ENCODE peak calls at places on chromosomes 4 and X, in eight cellular contexts. One of them, this sample, is unnamed.

GRCh38 chr4:48913346-48913745 is 6.8 kb upstream of the OCIAD2 start:
- DNase-seq in hepatocyte: no peak
- DNase-seq in uterus: peak; percentile 80
- DNase-seq in IMR-90: peak; percentile 92
- DNase-seq in heart right ventricle: no peak
- DNase-seq in Karpas-422: peak; percentile 39
- DNase-seq in WERI-Rb-1: no peak
- DNase-seq in cardiac fibroblast: peak; percentile 91
- DNase-seq in this sample: peak; percentile 66

GRCh38 chrX:154059231-154059630 is 38.3 kb downstream of the MECP2 start:
- DNase-seq in hepatocyte: no peak
- DNase-seq in uterus: no peak
- DNase-seq in IMR-90: no peak
- DNase-seq in heart right ventricle: no peak
- DNase-seq in Karpas-422: no peak
- DNase-seq in WERI-Rb-1: no peak
- DNase-seq in cardiac fibroblast: no peak
- DNase-seq in this sample: no peak

GRCh38 chrX:48465336-48465933 is 4.6 kb downstream of the SLC38A5 start:
- DNase-seq in hepatocyte: no peak
- DNase-seq in uterus: no peak
- DNase-seq in IMR-90: peak; percentile 96
- DNase-seq in heart right ventricle: no peak
- DNase-seq in Karpas-422: peak; percentile 29
- DNase-seq in WERI-Rb-1: no peak
- DNase-seq in cardiac fibroblast: peak; percentile 90
- DNase-seq in this sample: no peak

GRCh38 chrX:118495061-118495921 is at the start of gene DOCK11:
- DNase-seq in hepatocyte: peak; percentile 80
- DNase-seq in uterus: peak; percentile 82
- DNase-seq in IMR-90: peak; percentile 76
- DNase-seq in heart right ventricle: peak; percentile 77
- DNase-seq in Karpas-422: peak; percentile 91
- DNase-seq in WERI-Rb-1: peak; percentile 52
- DNase-seq in cardiac fibroblast: peak; percentile 71
- DNase-seq in this sample: peak; percentile 54

GRCh38 chr4:107977482-107977881 is 12.2 kb upstream of the HADH start:
- DNase-seq in hepatocyte: no peak
- DNase-seq in uterus: no peak
- DNase-seq in IMR-90: no peak
- DNase-seq in heart right ventricle: no peak
- DNase-seq in Karpas-422: no peak
- DNase-seq in WERI-Rb-1: no peak
- DNase-seq in cardiac fibroblast: no peak
- DNase-seq in this sample: no peak

GRCh38 chrX:153411255-153411987 is at the start of gene ZFP92:
- DNase-seq in hepatocyte: peak; percentile 27
- DNase-seq in uterus: no peak
- DNase-seq in IMR-90: no peak
- DNase-seq in heart right ventricle: peak; percentile 58
- DNase-seq in Karpas-422: no peak
- DNase-seq in WERI-Rb-1: no peak
- DNase-seq in cardiac fibroblast: no peak
- DNase-seq in this sample: peak; percentile 51

GRCh38 chr4:158255727-158256324 is 45.5 kb downstream of the TMEM144 start:
- DNase-seq in hepatocyte: peak; percentile 64
- DNase-seq in uterus: no peak
- DNase-seq in IMR-90: peak; percentile 70
- DNase-seq in heart right ventricle: no peak
- DNase-seq in Karpas-422: peak; percentile 81
- DNase-seq in WERI-Rb-1: no peak
- DNase-seq in cardiac fibroblast: peak; percentile 74
- DNase-seq in this sample: no peak

GRCh38 chr4:19266566-19266965 is 985.1 kb upstream of the SLIT2 start:
- DNase-seq in hepatocyte: no peak
- DNase-seq in uterus: no peak
- DNase-seq in IMR-90: no peak
- DNase-seq in heart right ventricle: no peak
- DNase-seq in Karpas-422: no peak
- DNase-seq in WERI-Rb-1: no peak
- DNase-seq in cardiac fibroblast: no peak
- DNase-seq in this sample: no peak

GRCh38 chrX:155028749-155029360 is 2.2 kb downstream of the FUNDC2 start:
- DNase-seq in hepatocyte: peak; percentile 8
- DNase-seq in uterus: no peak
- DNase-seq in IMR-90: peak; percentile 39
- DNase-seq in heart right ventricle: no peak
- DNase-seq in Karpas-422: no peak
- DNase-seq in WERI-Rb-1: no peak
- DNase-seq in cardiac fibroblast: peak; percentile 54
- DNase-seq in this sample: no peak

DNA sequence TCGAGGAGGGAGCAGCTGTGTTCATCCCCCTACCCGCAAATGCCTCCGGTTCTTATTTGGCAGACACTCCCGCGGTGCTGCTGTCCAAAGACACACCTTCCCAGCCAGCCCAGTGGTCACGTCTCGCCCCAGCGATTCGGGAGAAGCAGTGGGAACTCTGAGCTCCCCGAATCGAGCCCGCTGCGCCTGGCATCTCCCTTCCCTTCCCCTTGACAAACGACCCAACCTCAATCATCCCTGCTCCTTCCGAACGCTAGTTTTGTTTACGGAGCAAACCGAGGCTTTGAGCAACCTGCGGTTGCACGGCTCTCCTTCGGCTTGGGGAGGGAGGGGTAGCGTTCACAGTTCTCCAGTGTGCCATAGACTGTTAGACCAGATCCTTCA is 299 bp upstream of the FRMPD4 start:
- DNase-seq in hepatocyte: no peak
- DNase-seq in uterus: no peak
- DNase-seq in IMR-90: no peak
- DNase-seq in heart right ventricle: no peak
- DNase-seq in Karpas-422: no peak
- DNase-seq in WERI-Rb-1: no peak
- DNase-seq in cardiac fibroblast: peak; percentile 27
- DNase-seq in this sample: no peak
- H3K4me3 ChIP-seq in hepatocyte: no peak overlapping the region
- H3K4me3 ChIP-seq in uterus: no peak overlapping the region
- H3K4me3 ChIP-seq in IMR-90: peak overlapping the region; percentile 61
- H3K4me3 ChIP-seq in heart right ventricle: peak overlapping the region; percentile 34
- H3K4me3 ChIP-seq in Karpas-422: no peak overlapping the region
- H3K4me3 ChIP-seq in WERI-Rb-1: no peak overlapping the region
- H3K4me3 ChIP-seq in cardiac fibroblast: peak overlapping the region; percentile 60
- H3K4me3 ChIP-seq in this sample: peak overlapping the region; percentile 60

GRCh38 chrX:21756785-21757529 is 959 bp downstream of the SMPX start:
- DNase-seq in hepatocyte: no peak
- DNase-seq in uterus: no peak
- DNase-seq in IMR-90: no peak
- DNase-seq in heart right ventricle: no peak
- DNase-seq in Karpas-422: no peak
- DNase-seq in WERI-Rb-1: no peak
- DNase-seq in cardiac fibroblast: peak; percentile 23
- DNase-seq in this sample: no peak
- H3K4me3 ChIP-seq in hepatocyte: no peak overlapping the region
- H3K4me3 ChIP-seq in uterus: no peak overlapping the region
- H3K4me3 ChIP-seq in IMR-90: no peak overlapping the region
- H3K4me3 ChIP-seq in heart right ventricle: peak overlapping the region; percentile 45
- H3K4me3 ChIP-seq in Karpas-422: no peak overlapping the region
- H3K4me3 ChIP-seq in WERI-Rb-1: no peak overlapping the region
- H3K4me3 ChIP-seq in cardiac fibroblast: no peak overlapping the region
- H3K4me3 ChIP-seq in this sample: no peak overlapping the region

DNA sequence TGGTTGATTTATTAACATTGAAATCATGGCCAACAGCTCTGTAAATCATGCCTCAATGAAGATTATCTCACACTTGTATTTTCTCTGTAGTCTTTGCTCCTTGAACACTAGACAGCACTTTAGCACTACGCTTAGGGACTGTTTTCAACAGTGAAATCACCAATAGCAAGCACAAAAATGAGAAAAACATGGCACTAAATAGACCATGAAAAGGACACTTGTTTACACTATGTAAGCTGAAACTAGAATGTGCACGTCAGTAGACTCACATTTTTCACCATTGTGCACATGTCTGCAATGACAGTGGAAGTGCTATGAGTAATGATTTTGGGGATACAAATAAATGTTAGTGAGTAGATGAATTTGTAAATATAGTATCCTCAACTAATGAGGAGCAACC is 3.1 kb downstream of the BMP2K start:
- DNase-seq in hepatocyte: no peak
- DNase-seq in uterus: no peak
- DNase-seq in IMR-90: peak; percentile 26
- DNase-seq in heart right ventricle: no peak
- DNase-seq in Karpas-422: no peak
- DNase-seq in WERI-Rb-1: no peak
- DNase-seq in cardiac fibroblast: peak; percentile 24
- DNase-seq in this sample: no peak
- H3K4me3 ChIP-seq in hepatocyte: peak overlapping the region; percentile 65
- H3K4me3 ChIP-seq in uterus: no peak overlapping the region
- H3K4me3 ChIP-seq in IMR-90: no peak overlapping the region
- H3K4me3 ChIP-seq in heart right ventricle: peak overlapping the region; percentile 73
- H3K4me3 ChIP-seq in Karpas-422: no peak overlapping the region
- H3K4me3 ChIP-seq in WERI-Rb-1: no peak overlapping the region
- H3K4me3 ChIP-seq in cardiac fibroblast: no peak overlapping the region
- H3K4me3 ChIP-seq in this sample: peak overlapping the region; percentile 98

DNA sequence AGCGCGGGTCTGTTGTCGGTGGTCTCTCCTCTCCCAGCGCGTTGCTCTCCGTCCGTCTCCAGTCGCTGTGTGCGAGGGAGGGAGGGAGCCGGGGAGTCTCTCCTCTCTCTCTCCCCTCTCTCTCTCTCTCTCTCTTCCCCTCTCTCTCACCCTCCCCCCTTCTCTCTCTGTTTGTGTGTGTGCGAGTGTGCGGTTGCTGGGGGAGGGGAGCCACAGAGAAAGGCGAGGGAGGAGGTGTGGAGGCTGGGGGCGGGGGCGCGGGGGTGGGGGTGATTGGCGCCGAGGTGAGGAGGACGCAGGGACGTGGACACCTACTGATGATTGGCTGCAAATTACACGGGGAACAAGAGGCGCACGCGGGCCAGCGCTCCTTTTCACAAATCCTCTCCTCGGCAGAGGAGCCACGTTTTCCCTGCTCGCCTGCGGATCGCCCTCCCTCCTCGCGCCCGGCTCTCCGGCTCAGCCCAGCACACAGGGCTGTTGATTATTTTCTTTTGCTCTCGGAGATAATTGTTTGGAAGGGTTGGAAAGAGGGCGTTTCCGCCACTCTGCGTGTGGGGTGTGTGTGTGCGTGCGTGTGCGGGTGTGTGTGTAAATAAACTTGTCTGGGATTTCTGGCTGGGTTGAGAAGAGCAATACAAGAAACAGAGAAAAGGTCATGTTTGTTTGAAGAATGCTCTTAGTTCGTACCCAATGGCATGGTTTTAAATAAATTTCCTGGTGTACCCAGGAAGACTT is at the start of gene CXXC4:
- DNase-seq in hepatocyte: peak; percentile 87
- DNase-seq in uterus: peak; percentile 76
- DNase-seq in IMR-90: peak; percentile 10
- DNase-seq in heart right ventricle: peak; percentile 70
- DNase-seq in Karpas-422: no peak
- DNase-seq in WERI-Rb-1: peak; percentile 95
- DNase-seq in cardiac fibroblast: peak; percentile 5
- DNase-seq in this sample: peak; percentile 77
- H3K4me3 ChIP-seq in hepatocyte: peak within 1 kb of the TSS; percentile 30
- H3K4me3 ChIP-seq in uterus: peak within 1 kb of the TSS; percentile 36
- H3K4me3 ChIP-seq in IMR-90: peak within 1 kb of the TSS; percentile 40
- H3K4me3 ChIP-seq in heart right ventricle: peak within 1 kb of the TSS; percentile 50
- H3K4me3 ChIP-seq in Karpas-422: no peak within 1 kb of the TSS
- H3K4me3 ChIP-seq in WERI-Rb-1: peak within 1 kb of the TSS; percentile 82
- H3K4me3 ChIP-seq in cardiac fibroblast: peak within 1 kb of the TSS; percentile 48
- H3K4me3 ChIP-seq in this sample: peak within 1 kb of the TSS; percentile 68

GRCh38 chr4:15914736-15915135 is 23.8 kb downstream of the FGFBP1 start:
- DNase-seq in hepatocyte: no peak
- DNase-seq in uterus: no peak
- DNase-seq in IMR-90: no peak
- DNase-seq in heart right ventricle: no peak
- DNase-seq in Karpas-422: no peak
- DNase-seq in WERI-Rb-1: no peak
- DNase-seq in cardiac fibroblast: no peak
- DNase-seq in this sample: no peak

GRCh38 chr4:15913631-15913970 is 24.9 kb downstream of the FGFBP1 start:
- DNase-seq in hepatocyte: peak; percentile 44
- DNase-seq in uterus: no peak
- DNase-seq in IMR-90: peak; percentile 97
- DNase-seq in heart right ventricle: no peak
- DNase-seq in Karpas-422: no peak
- DNase-seq in WERI-Rb-1: no peak
- DNase-seq in cardiac fibroblast: peak; percentile 97
- DNase-seq in this sample: no peak

GRCh38 chr4:15912236-15912635 is 26.3 kb downstream of the FGFBP1 start:
- DNase-seq in hepatocyte: no peak
- DNase-seq in uterus: no peak
- DNase-seq in IMR-90: no peak
- DNase-seq in heart right ventricle: no peak
- DNase-seq in Karpas-422: no peak
- DNase-seq in WERI-Rb-1: no peak
- DNase-seq in cardiac fibroblast: peak; percentile 8
- DNase-seq in this sample: no peak

GRCh38 chr4:15912961-15913630 is 25.4 kb downstream of the FGFBP1 start:
- DNase-seq in hepatocyte: no peak
- DNase-seq in uterus: no peak
- DNase-seq in IMR-90: peak; percentile 33
- DNase-seq in heart right ventricle: no peak
- DNase-seq in Karpas-422: no peak
- DNase-seq in WERI-Rb-1: no peak
- DNase-seq in cardiac fibroblast: peak; percentile 62
- DNase-seq in this sample: no peak

DNA sequence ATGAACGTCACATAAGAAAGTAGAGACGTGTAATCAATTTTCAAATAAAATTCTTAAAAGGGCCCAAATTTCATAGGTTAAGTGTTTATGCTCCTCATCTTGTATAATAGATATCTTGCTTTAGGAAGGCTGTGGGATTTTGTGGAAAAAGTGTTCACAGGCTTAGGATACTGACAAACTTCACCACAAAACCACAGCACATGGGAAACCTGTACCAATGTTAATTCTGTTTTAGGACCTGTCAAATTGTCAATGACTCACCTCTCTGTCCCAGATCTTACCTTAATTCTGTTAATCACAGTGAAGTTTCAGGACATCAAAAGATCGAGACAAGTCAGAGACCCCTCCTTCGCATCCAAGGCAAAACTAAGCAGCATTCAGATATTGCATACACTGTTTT is 24.2 kb downstream of the FGFBP1 start:
- DNase-seq in hepatocyte: no peak
- DNase-seq in uterus: no peak
- DNase-seq in IMR-90: peak; percentile 54
- DNase-seq in heart right ventricle: no peak
- DNase-seq in Karpas-422: no peak
- DNase-seq in WERI-Rb-1: no peak
- DNase-seq in cardiac fibroblast: peak; percentile 13
- DNase-seq in this sample: no peak
- H3K4me3 ChIP-seq in hepatocyte: no peak overlapping the region
- H3K4me3 ChIP-seq in uterus: no peak overlapping the region
- H3K4me3 ChIP-seq in IMR-90: no peak overlapping the region
- H3K4me3 ChIP-seq in heart right ventricle: no peak overlapping the region
- H3K4me3 ChIP-seq in Karpas-422: no peak overlapping the region
- H3K4me3 ChIP-seq in WERI-Rb-1: no peak overlapping the region
- H3K4me3 ChIP-seq in cardiac fibroblast: no peak overlapping the region
- H3K4me3 ChIP-seq in this sample: no peak overlapping the region

DNA sequence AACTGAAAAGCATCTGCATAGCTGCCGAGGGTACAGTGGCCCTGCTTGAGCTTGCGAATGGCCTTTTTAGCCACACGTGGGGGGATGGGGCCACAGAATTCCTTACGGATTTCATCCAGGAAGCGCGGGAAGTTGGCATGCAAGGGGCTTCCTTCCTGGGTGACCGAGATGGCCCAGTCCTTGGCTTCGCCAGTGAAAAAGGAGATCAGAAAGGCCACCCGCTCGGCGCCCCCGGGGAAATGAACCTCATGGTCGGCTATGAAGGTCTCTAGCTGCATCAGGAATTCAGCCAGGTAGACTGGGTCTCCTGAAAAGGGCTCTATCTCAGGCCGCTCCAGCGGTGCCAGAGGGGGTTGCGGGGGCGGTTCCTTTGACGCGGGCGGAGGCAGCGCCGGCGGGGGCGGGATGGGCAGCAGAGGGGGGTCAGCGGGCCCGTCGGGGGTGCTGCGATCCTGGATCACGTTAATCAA is 918 bp downstream of the RTL5 start:
- DNase-seq in hepatocyte: no peak
- DNase-seq in uterus: peak; percentile 36
- DNase-seq in IMR-90: no peak
- DNase-seq in heart right ventricle: peak; percentile 19
- DNase-seq in Karpas-422: no peak
- DNase-seq in WERI-Rb-1: no peak
- DNase-seq in cardiac fibroblast: no peak
- DNase-seq in this sample: no peak
- H3K4me3 ChIP-seq in hepatocyte: no peak overlapping the region
- H3K4me3 ChIP-seq in uterus: peak overlapping the region; percentile 39
- H3K4me3 ChIP-seq in IMR-90: peak overlapping the region; percentile 52
- H3K4me3 ChIP-seq in heart right ventricle: peak overlapping the region; percentile 54
- H3K4me3 ChIP-seq in Karpas-422: no peak overlapping the region
- H3K4me3 ChIP-seq in WERI-Rb-1: no peak overlapping the region
- H3K4me3 ChIP-seq in cardiac fibroblast: peak overlapping the region; percentile 35
- H3K4me3 ChIP-seq in this sample: peak overlapping the region; percentile 67